ENCODE peak calls at places on chromosomes 7 and 10, in five cellular contexts. N, T, A, Q and R are unnamed samples.

GRCh38 chr7:91941450-91941849 is 788 bp downstream of the AKAP9 start:
- DNase-seq in T (peak), Q (no peak), A (no peak), N (peak), R (no peak)

GRCh38 chr7:154644366-154644765 is 358.6 kb downstream of the PAXIP1 start:
- DNase-seq in N (no peak), A (no peak), Q (no peak), T (no peak), R (no peak)

GRCh38 chr7:155459133-155459866 is 1.4 kb downstream of the EN2 start:
- DNase-seq in A (no peak), N (no peak), T (no peak), Q (no peak), R (no peak)

GRCh38 chr7:98133621-98134266 is 27.1 kb downstream of the LMTK2 start:
- DNase-seq in Q (no peak), A (no peak), N (no peak), T (peak), R (peak)

GRCh38 chr7:105675873-105676484 is 94.7 kb upstream of the EFCAB10 start:
- DNase-seq in A (no peak), T (no peak), N (no peak), Q (no peak), R (no peak)

GRCh38 chr7:141944811-141945210 is 2.0 kb downstream of the CLEC5A start:
- DNase-seq in T (no peak), A (no peak), Q (no peak), N (no peak), R (no peak)

GRCh38 chr7:73509463-73509862 is 12.6 kb downstream of the BAZ1B start:
- DNase-seq in Q (no peak), N (no peak), T (no peak), A (no peak), R (no peak)

GRCh38 chr7:14219125-14219524 is 229.7 kb upstream of the ETV1 start:
- DNase-seq in Q (no peak), N (no peak), T (no peak), A (no peak), R (no peak)

GRCh38 chr7:41085244-41085643 is 617.6 kb downstream of the INHBA start:
- DNase-seq in T (no peak), Q (no peak), N (no peak), A (no peak), R (no peak)

GRCh38 chr10:6416892-6417512 is 163.1 kb downstream of the PRKCQ start:
- DNase-seq in Q (no peak), N (peak), A (no peak), T (peak), R (peak)

GRCh38 chr10:86944471-86944870 is 12.9 kb downstream of the MMRN2 start:
- DNase-seq in Q (no peak), T (no peak), N (no peak), A (no peak), R (no peak)

GRCh38 chr10:5684971-5685763 is 529 bp downstream of the TASOR2 start:
- DNase-seq in Q (peak), A (peak), N (peak), T (peak), R (peak)

GRCh38 chr7:131238260-131238940 is 89.3 kb upstream of the MKLN1 start:
- DNase-seq in N (peak), A (no peak), T (peak), Q (no peak), R (no peak)

GRCh38 chr7:81161459-81162075 is 242.7 kb upstream of the SEMA3C start:
- DNase-seq in A (no peak), Q (no peak), N (peak), T (peak), R (peak)

GRCh38 chr7:151951672-151952338 is 4.4 kb upstream of the GALNTL5 start:
- DNase-seq in Q (no peak), T (no peak), A (peak), N (no peak), R (no peak)

GRCh38 chr10:93131956-93132355 is 58.3 kb downstream of the CYP26A1 start:
- DNase-seq in N (no peak), T (no peak), Q (no peak), A (no peak), R (no peak)

GRCh38 chr7:135979674-135980660 is 2.8 kb upstream of the MTPN start:
- DNase-seq in Q (no peak), N (no peak), A (no peak), T (no peak), R (no peak)

GRCh38 chr10:7467031-7467667 is 56.3 kb upstream of the SFMBT2 start:
- DNase-seq in T (no peak), N (no peak), A (no peak), Q (no peak), R (no peak)

GRCh38 chr10:103820101-103821062 is 35.0 kb downstream of the SH3PXD2A start:
- DNase-seq in A (no peak), N (no peak), Q (no peak), T (no peak), R (no peak)

GRCh38 chr10:87974130-87974529 is 110.7 kb downstream of the PTEN start:
- DNase-seq in T (no peak), N (no peak), A (no peak), Q (no peak), R (no peak)

GRCh38 chr7:39565538-39565937 is 666 bp upstream of the YAE1 start:
- DNase-seq in N (no peak), A (no peak), Q (no peak), T (peak), R (no peak)

GRCh38 chr10:117262296-117263293 is 21.7 kb downstream of the SLC18A2 start:
- DNase-seq in Q (no peak), T (peak), N (peak), A (no peak), R (no peak)

GRCh38 chr7:141551080-141551772 is at the start of gene AGK:
- DNase-seq in N (peak), A (peak), Q (no peak), T (peak), R (peak)

GRCh38 chr7:35691827-35692307 is 3.1 kb downstream of the HERPUD2 start:
- DNase-seq in T (peak), Q (no peak), N (peak), A (no peak), R (no peak)

GRCh38 chr10:103177123-103177522 is 15.9 kb downstream of the NT5C2 start:
- DNase-seq in A (no peak), Q (no peak), T (no peak), N (no peak), R (no peak)

GRCh38 chr7:151598045-151598444 is 78.3 kb upstream of the RHEB start:
- DNase-seq in Q (no peak), N (no peak), A (no peak), T (peak), R (peak)

GRCh38 chr7:100673302-100673941 is at the start of gene GNB2:
- DNase-seq in N (peak), T (peak), Q (peak), A (peak), R (peak)

GRCh38 chr7:1058821-1059199 is 14.5 kb downstream of the GPR146 start:
- DNase-seq in A (no peak), Q (no peak), N (peak), T (no peak), R (no peak)

GRCh38 chr10:116676118-116676517 is 55.4 kb downstream of the PNLIPRP2 start:
- DNase-seq in A (no peak), N (no peak), T (no peak), Q (no peak), R (no peak)

GRCh38 chr10:86678999-86679792 is 10.9 kb downstream of the LDB3 start:
- DNase-seq in T (no peak), N (peak), A (no peak), Q (peak), R (no peak)

GRCh38 chr10:230758-231157 is 95.5 kb downstream of the ZMYND11 start:
- DNase-seq in Q (no peak), T (peak), A (no peak), N (peak), R (peak)

GRCh38 chr10:131655101-131655849 is 245.5 kb upstream of the PPP2R2D start:
- DNase-seq in A (peak), T (no peak), N (no peak), Q (no peak), R (no peak)

GRCh38 chr10:99996934-99997648 is 12.7 kb downstream of the DNMBP start:
- DNase-seq in Q (no peak), N (peak), T (no peak), A (no peak), R (no peak)

GRCh38 chr10:87552248-87552914 is 47.7 kb downstream of the MINPP1 start:
- DNase-seq in Q (no peak), T (no peak), N (no peak), A (no peak), R (no peak)

GRCh38 chr10:23478570-23478969 is 39.7 kb downstream of the OTUD1 start:
- DNase-seq in T (no peak), N (no peak), Q (no peak), A (no peak), R (no peak)

DNA sequence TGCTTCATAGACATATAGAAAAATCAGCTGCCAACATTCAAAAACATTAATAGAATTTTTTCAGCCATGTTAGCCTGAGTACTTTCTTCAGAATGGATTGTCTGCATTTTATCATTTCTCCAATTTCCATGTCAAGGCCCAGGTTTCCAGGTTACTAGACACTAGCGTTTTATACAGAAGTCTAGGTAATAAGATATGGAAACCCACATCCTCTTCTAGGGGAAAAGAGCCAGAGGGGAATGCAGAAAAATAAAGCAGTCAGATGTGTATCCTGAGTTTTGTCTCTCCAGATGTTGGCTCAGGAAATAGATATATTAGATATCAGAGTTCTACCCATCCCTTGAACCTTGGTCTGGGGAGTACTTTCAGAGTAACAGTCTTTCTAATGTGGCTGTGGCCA is 20.4 kb downstream of the GIMAP4 start:
- DNase-seq in Q (no peak), T (no peak), N (no peak), A (no peak), R (no peak)
- H3K4me2 ChIP-seq in Q (no peak), T (no peak), N (no peak), A (no peak), R (no peak)

DNA sequence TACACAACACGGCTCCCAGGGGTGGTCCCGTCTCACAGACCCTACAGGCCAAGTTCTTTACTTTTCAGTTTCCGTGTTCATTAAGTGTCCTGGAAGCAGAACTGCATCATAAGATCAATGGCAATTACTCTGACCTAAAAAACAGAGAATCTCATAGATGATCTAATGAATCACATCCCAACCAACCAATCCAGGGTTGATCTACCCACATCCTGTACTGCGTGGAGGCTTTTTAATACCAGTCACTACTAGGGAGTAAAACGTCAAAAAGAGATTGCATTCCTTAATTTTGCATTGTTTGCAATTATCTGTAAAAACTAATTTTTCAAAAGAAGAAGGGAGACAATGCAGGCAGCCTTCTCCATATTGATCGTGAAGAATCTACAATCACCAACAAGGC is 72.6 kb downstream of the PARD3 start:
- DNase-seq in Q (no peak), A (no peak), T (no peak), N (no peak), R (no peak)
- TF ChIP-seq SP1 in Q (no peak), A (no peak), T (no peak), N (no peak), R (no peak)

GRCh38 chr7:44320794-44321371 is 4.5 kb downstream of the CAMK2B start:
- DNase-seq in A (peak), Q (no peak), T (no peak), N (no peak), R (no peak)
- TF ChIP-seq CEBPB in A (no peak), Q (no peak), T (no peak), N (no peak), R (no peak)

DNA sequence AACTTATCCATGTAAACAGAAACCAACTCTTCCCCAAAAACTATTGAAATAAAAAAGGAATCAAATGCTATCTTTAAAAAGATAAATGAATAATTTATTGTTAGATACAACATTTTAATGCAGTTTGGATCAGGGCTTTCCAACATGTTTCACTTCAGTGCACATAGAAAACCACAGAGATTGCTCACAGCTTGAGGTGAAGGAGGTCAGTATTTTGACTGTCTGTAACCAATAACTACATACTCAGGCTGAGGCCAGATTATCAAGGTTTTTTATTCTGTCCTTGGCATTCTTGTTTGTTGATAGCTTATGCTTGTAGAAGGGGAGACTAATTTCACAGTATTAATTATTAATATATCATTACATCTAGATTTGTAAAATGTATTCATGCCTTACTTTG is 195.5 kb downstream of the PRKG1 start:
- DNase-seq in T (no peak), N (no peak), Q (no peak), A (no peak), R (no peak)
- H3K4me2 ChIP-seq in T (no peak), N (no peak), Q (no peak), A (no peak), R (no peak)